ENCODE peak calls at places on chromosomes 2 and 18, in six cellular contexts. Y is foreskin fibroblast, Q is HFF-Myc, B is aorta, Z is sigmoid colon, P is GM23338. N is an unnamed sample.

GRCh38 chr2:42844366-42844765 is 52.0 kb upstream of the HAAO start:
- DNase-seq in Z (no peak), Y (peak), Q (no peak), P (no peak), B (no peak), N (no peak)

GRCh38 chr2:144350151-144350802 is 169.6 kb downstream of the ZEB2 start:
- DNase-seq in Y (peak), Z (no peak), B (no peak), P (peak), Q (no peak), N (no peak)

GRCh38 chr18:9827211-9827855 is 58.4 kb upstream of the TXNDC2 start:
- DNase-seq in Q (no peak), B (no peak), Z (no peak), Y (no peak), P (no peak), N (no peak)

GRCh38 chr2:13193075-13193474 is 476.3 kb downstream of the TRIB2 start:
- DNase-seq in P (peak), Q (no peak), Z (no peak), Y (no peak), B (no peak), N (no peak)

GRCh38 chr2:157628532-157629415 is at the start of gene ACVR1C:
- DNase-seq in Q (peak), Y (peak), Z (peak), B (peak), P (peak), N (no peak)

GRCh38 chr2:237862528-237862895 is 3.1 kb downstream of the RAMP1 start:
- DNase-seq in P (no peak), B (no peak), Z (peak), Y (no peak), Q (no peak), N (no peak)

GRCh38 chr18:23920054-23920453 is 94.5 kb upstream of the TTC39C start:
- DNase-seq in P (no peak), Y (peak), Z (no peak), B (no peak), Q (no peak), N (no peak)

GRCh38 chr18:11004294-11004693 is 145.1 kb downstream of the PIEZO2 start:
- DNase-seq in Z (no peak), B (no peak), Q (no peak), Y (peak), P (no peak), N (no peak)

GRCh38 chr2:216857131-216857550 is 2.7 kb downstream of the TNP1 start:
- DNase-seq in Q (no peak), Y (peak), Z (no peak), P (no peak), B (no peak), N (peak)

GRCh38 chr2:224778474-224778877 is 62.3 kb upstream of the CCDC195 start:
- DNase-seq in Y (peak), P (peak), Q (peak), B (no peak), Z (no peak), N (peak)

GRCh38 chr2:172100080-172101007 is 2.4 kb downstream of the DLX2 start:
- DNase-seq in Q (no peak), Y (peak), P (peak), Z (no peak), B (no peak), N (no peak)

GRCh38 chr2:168155036-168155435 is 92.4 kb downstream of the STK39 start:
- DNase-seq in Z (no peak), Y (peak), Q (no peak), B (no peak), P (no peak), N (peak)

DNA sequence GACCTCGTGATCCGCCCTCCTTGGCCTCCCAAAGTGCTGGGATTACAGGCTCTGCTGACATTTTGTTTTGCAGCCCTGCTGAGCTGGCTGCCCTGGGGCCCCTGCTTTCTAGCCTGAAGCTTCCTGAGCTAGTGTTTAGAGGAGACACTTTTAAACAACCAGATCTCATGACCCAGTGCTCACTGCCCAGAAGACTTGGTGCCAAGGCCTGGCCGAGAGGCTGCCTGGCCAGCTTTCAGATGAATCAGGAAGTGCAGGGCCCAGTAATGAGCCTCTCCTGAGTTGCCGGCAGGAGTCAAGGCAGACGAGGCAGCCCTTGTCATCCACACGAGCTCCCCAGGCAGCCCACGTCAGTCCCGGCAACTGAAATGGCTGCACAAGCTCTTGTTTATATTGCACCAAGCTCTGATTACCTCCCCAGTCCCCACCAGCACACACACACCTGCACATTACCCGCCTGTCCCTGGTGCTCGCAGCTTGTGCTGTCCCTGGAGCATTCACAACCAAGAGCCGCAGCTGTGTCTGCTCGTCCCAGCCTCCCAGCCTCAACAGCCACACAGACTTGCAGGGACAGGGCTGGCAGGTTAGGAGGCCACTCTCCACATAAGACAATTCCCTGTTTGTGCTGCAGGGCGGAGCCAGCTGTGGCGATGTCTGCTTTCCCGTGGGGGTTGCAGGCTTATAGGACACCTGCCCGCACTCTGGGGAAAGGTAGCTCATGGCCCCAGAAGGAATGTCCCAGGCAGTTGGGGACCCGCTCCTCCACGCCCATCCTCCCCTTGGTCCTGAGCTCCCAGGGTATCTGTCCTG is 331.2 kb upstream of the MYT1L start:
- DNase-seq in P (no peak), Z (peak), Y (no peak), B (peak), Q (no peak), N (no peak)
- H3K4me3 ChIP-seq in P (no peak), Z (no peak), Y (no peak), B (no peak), Q (no peak), N (no peak)

GRCh38 chr2:15852811-15853210 is 87.5 kb upstream of the MYCN start:
- DNase-seq in Y (no peak), Z (no peak), Q (no peak), B (no peak), P (no peak), N (no peak)
- H3K4me3 ChIP-seq in Y (no peak), Z (no peak), Q (no peak), B (no peak), P (no peak), N (no peak)

DNA sequence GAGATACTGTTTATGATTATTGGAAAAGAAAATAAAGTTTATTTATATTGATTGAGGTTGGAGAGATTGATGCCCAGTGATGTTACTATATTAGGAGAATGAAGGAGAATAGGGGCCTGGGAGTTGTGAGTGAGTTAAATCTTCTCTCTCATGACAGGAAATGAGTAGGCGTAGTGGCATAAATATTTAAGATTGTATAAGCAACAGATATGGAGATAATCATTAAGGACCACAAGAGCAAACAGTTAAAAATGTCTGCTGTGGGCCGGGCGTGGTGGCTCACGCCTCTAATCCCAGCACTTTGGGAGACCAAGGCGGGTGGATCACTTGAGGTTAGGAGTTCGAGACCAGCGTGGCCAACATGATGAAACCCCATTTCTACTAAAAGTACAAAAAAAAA is 62.7 kb downstream of the PTRHD1 start:
- DNase-seq in B (no peak), Q (no peak), P (no peak), Y (peak), Z (no peak), N (no peak)
- H3K4me3 ChIP-seq in B (no peak), Q (no peak), P (no peak), Y (no peak), Z (no peak), N (no peak)

GRCh38 chr2:26244479-26245230 is at the start of the genes HADHA and HADHB:
- DNase-seq in Z (peak), B (peak), Q (peak), Y (peak), P (peak), N (peak)

GRCh38 chr2:26245231-26245732 is 543 bp downstream of the HADHB start:
- DNase-seq in Y (peak), B (peak), Q (no peak), Z (peak), P (peak), N (no peak)

GRCh38 chr2:26238301-26238958 is 6.0 kb downstream of the HADHA start:
- DNase-seq in B (no peak), Z (no peak), P (no peak), Q (no peak), Y (peak), N (no peak)

GRCh38 chr2:26243643-26244478 is 571 bp downstream of the HADHA start:
- DNase-seq in Z (no peak), Q (no peak), P (peak), Y (peak), B (no peak), N (no peak)

GRCh38 chr2:26241928-26242436 is 2.5 kb downstream of the HADHA start:
- DNase-seq in B (no peak), P (no peak), Q (no peak), Z (no peak), Y (no peak), N (no peak)
- H3K4me3 ChIP-seq in B (no peak), P (peak), Q (no peak), Z (no peak), Y (peak), N (no peak)

GRCh38 chr2:190981733-190982132 is 32.2 kb downstream of the STAT1 start:
- DNase-seq in P (no peak), Q (no peak), Z (no peak), Y (no peak), B (no peak), N (no peak)

GRCh38 chr2:190982263-190983034 is 31.5 kb downstream of the STAT1 start:
- DNase-seq in Y (no peak), P (no peak), Q (no peak), Z (no peak), B (no peak), N (no peak)

GRCh38 chr2:190978389-190979053 is 35.5 kb downstream of the STAT1 start:
- DNase-seq in Y (peak), P (no peak), Q (peak), Z (no peak), B (no peak), N (no peak)

GRCh38 chr2:190979906-190980629 is 33.9 kb downstream of the STAT1 start:
- DNase-seq in Z (peak), P (no peak), B (peak), Y (peak), Q (no peak), N (peak)

DNA sequence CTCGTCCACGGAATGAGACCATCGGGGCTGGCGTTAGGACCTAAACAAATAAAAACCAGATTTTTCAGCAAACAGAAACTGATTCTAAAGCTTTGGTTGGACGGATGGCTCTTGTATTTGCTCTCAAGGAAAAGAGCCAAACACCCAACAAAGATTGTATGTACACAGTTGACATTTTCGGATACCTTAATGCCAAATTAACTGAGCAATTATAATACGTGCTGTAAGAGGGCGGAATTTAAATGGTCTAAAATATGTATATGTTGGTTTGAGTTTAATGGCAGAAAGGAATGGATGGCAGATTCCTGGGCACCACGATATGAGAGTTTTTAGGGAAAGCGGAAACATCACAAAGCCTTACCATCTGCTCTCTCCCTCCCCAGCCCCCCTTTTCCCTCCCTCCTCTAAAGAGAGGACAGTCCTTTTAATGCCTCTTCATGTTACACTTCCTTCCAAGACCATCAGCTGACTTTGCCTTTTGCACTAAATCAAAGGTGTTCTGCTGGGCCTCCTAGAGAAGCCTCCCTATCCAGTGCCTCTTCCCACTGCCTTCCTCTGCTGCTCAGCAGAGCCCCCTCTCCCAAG is 33.2 kb downstream of the STAT1 start:
- DNase-seq in Q (no peak), Y (no peak), Z (no peak), B (no peak), P (no peak), N (no peak)
- H3K4me3 ChIP-seq in Q (no peak), Y (no peak), Z (no peak), B (no peak), P (no peak), N (no peak)

GRCh38 chr2:71962350-71962749 is 185.3 kb downstream of the CYP26B1 start:
- DNase-seq in P (no peak), B (no peak), Q (no peak), Y (no peak), Z (no peak), N (no peak)

GRCh38 chr2:71961289-71962027 is 186.2 kb downstream of the CYP26B1 start:
- DNase-seq in Y (no peak), B (no peak), Q (no peak), Z (no peak), P (no peak), N (no peak)

GRCh38 chr2:71963295-71963694 is 184.4 kb downstream of the CYP26B1 start:
- DNase-seq in B (no peak), Q (no peak), Y (peak), Z (no peak), P (no peak), N (no peak)

DNA sequence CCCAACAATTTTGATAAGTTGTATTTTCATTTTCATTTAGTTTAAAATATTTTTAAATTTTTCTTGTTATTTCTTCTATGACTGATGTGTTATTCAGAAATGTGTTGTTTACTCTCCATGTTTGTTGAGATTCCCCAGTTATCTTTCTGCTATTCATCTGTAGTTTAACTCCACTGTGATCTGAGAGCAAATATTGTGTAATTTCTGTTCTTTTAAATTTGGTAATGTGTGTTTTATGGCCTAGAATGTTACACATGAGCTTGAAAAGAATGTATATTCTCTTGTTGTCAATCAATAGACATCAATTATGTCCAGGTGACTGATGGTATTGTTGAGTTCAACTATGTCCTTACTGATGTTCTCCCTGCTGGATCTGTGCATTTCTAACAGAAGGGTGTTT is 188.2 kb downstream of the CYP26B1 start:
- DNase-seq in B (no peak), P (no peak), Q (no peak), Z (no peak), Y (no peak), N (no peak)
- H3K4me3 ChIP-seq in B (no peak), P (no peak), Q (no peak), Z (no peak), Y (no peak), N (no peak)